ENCODE peak calls at places on chromosomes 16 and 17, in four cellular contexts. One of them, this sample, is unnamed.

GRCh38 chr16:49639739-49640388 is 216.0 kb downstream of the ZNF423 start:
- DNase-seq in upper lobe of right lung: no peak
- DNase-seq in mammary epithelial cell: no peak
- DNase-seq in astrocyte of the spinal cord: peak
- DNase-seq in this sample: no peak

GRCh38 chr16:787261-787966 is 767 bp downstream of the RPUSD1 start:
- DNase-seq in mammary epithelial cell: no peak
- DNase-seq in astrocyte of the spinal cord: no peak
- DNase-seq in upper lobe of right lung: no peak
- DNase-seq in this sample: no peak

GRCh38 chr17:80631142-80632045 is 86.8 kb downstream of the RPTOR start:
- DNase-seq in mammary epithelial cell: no peak
- DNase-seq in upper lobe of right lung: no peak
- DNase-seq in astrocyte of the spinal cord: no peak
- DNase-seq in this sample: no peak

GRCh38 chr16:23863511-23864422 is 28.0 kb downstream of the PRKCB start:
- DNase-seq in mammary epithelial cell: no peak
- DNase-seq in upper lobe of right lung: no peak
- DNase-seq in astrocyte of the spinal cord: no peak
- DNase-seq in this sample: peak

GRCh38 chr17:7750321-7750821 is 32.8 kb downstream of the DNAH2 start:
- DNase-seq in upper lobe of right lung: no peak
- DNase-seq in mammary epithelial cell: peak
- DNase-seq in astrocyte of the spinal cord: peak
- DNase-seq in this sample: no peak

GRCh38 chr17:75640556-75641119 is 7.4 kb downstream of the SMIM5 start:
- DNase-seq in astrocyte of the spinal cord: no peak
- DNase-seq in upper lobe of right lung: peak
- DNase-seq in mammary epithelial cell: no peak
- DNase-seq in this sample: no peak

GRCh38 chr17:43545383-43545632 is 832 bp downstream of the ETV4 start:
- DNase-seq in upper lobe of right lung: no peak
- DNase-seq in mammary epithelial cell: no peak
- DNase-seq in astrocyte of the spinal cord: no peak
- DNase-seq in this sample: no peak

GRCh38 chr17:9360610-9361571 is 214.7 kb downstream of the STX8 start:
- DNase-seq in upper lobe of right lung: no peak
- DNase-seq in astrocyte of the spinal cord: peak
- DNase-seq in mammary epithelial cell: peak
- DNase-seq in this sample: no peak

GRCh38 chr17:79545251-79546005 is 65.4 kb downstream of the RBFOX3 start:
- DNase-seq in upper lobe of right lung: peak
- DNase-seq in astrocyte of the spinal cord: no peak
- DNase-seq in mammary epithelial cell: no peak
- DNase-seq in this sample: no peak

GRCh38 chr16:1877804-1878203 is 5.8 kb upstream of the MEIOB start:
- DNase-seq in astrocyte of the spinal cord: no peak
- DNase-seq in mammary epithelial cell: no peak
- DNase-seq in upper lobe of right lung: peak
- DNase-seq in this sample: no peak

GRCh38 chr17:15502315-15503112 is 35.1 kb upstream of the CDRT4 start:
- DNase-seq in upper lobe of right lung: peak
- DNase-seq in mammary epithelial cell: peak
- DNase-seq in astrocyte of the spinal cord: peak
- DNase-seq in this sample: peak
- H3K4me3 ChIP-seq in upper lobe of right lung: peak
- H3K4me3 ChIP-seq in mammary epithelial cell: no peak
- H3K4me3 ChIP-seq in astrocyte of the spinal cord: no peak
- H3K4me3 ChIP-seq in this sample: no peak

GRCh38 chr16:6165330-6165984 is 1067.9 kb upstream of the EEF2KMT start:
- DNase-seq in mammary epithelial cell: no peak
- DNase-seq in astrocyte of the spinal cord: peak
- DNase-seq in upper lobe of right lung: no peak
- DNase-seq in this sample: no peak
- TF ChIP-seq CTCF in mammary epithelial cell: no peak
- TF ChIP-seq CTCF in astrocyte of the spinal cord: peak
- TF ChIP-seq CTCF in upper lobe of right lung: no peak
- TF ChIP-seq CTCF in this sample: no peak

DNA sequence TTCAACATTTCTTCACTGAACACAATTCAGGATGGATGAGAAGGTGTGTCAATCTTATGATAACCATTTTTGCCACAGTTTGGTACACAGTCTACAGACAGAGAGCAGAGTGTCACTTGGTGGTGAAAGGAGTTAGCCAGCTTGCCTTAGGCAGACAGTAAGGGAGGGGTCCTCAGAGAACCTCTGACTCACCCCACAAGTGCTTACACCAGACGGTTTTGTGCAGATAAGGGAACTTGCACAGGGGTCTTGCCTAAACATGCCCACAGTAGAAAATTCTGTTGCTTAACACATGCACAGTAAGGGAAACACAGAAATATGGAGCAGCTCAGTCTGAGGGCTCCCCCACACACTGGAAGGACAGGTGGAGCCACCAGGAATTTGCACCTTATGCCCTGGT is 204.5 kb upstream of the CDH8 start:
- DNase-seq in upper lobe of right lung: no peak
- DNase-seq in astrocyte of the spinal cord: no peak
- DNase-seq in mammary epithelial cell: peak
- DNase-seq in this sample: no peak
- H3K4me3 ChIP-seq in upper lobe of right lung: no peak
- H3K4me3 ChIP-seq in astrocyte of the spinal cord: no peak
- H3K4me3 ChIP-seq in mammary epithelial cell: no peak
- H3K4me3 ChIP-seq in this sample: no peak

GRCh38 chr16:19574625-19575024 is 19.1 kb downstream of the VPS35L start:
- DNase-seq in astrocyte of the spinal cord: no peak
- DNase-seq in upper lobe of right lung: no peak
- DNase-seq in mammary epithelial cell: no peak
- DNase-seq in this sample: no peak

GRCh38 chr16:19582050-19582784 is 26.7 kb downstream of the VPS35L start:
- DNase-seq in astrocyte of the spinal cord: peak
- DNase-seq in upper lobe of right lung: no peak
- DNase-seq in mammary epithelial cell: no peak
- DNase-seq in this sample: no peak

GRCh38 chr16:19583665-19584300 is 28.3 kb downstream of the VPS35L start:
- DNase-seq in mammary epithelial cell: peak
- DNase-seq in upper lobe of right lung: no peak
- DNase-seq in astrocyte of the spinal cord: peak
- DNase-seq in this sample: peak

GRCh38 chr16:19573997-19574396 is 18.5 kb downstream of the VPS35L start:
- DNase-seq in upper lobe of right lung: no peak
- DNase-seq in astrocyte of the spinal cord: no peak
- DNase-seq in mammary epithelial cell: no peak
- DNase-seq in this sample: no peak

GRCh38 chr16:19578378-19578851 is 22.9 kb downstream of the VPS35L start:
- DNase-seq in mammary epithelial cell: no peak
- DNase-seq in astrocyte of the spinal cord: peak
- DNase-seq in upper lobe of right lung: no peak
- DNase-seq in this sample: no peak
- TF ChIP-seq CTCF in mammary epithelial cell: no peak
- TF ChIP-seq CTCF in astrocyte of the spinal cord: no peak
- TF ChIP-seq CTCF in upper lobe of right lung: no peak
- TF ChIP-seq CTCF in this sample: no peak

DNA sequence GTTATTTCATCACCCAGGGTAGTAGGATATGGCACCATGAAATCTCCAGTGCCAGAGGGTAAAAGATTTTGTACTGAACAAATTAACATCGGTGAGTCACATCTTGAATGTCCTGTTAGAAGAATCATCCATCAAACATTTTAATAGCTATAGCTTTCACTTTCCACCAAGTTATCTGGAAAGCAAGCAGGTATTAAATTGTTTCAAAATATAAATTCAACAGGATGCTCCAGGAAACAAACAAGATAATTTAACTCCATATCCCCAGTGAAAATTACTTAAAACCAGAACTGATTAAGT is 2.4 kb downstream of the VEZF1 start:
- DNase-seq in mammary epithelial cell: peak
- DNase-seq in astrocyte of the spinal cord: peak
- DNase-seq in upper lobe of right lung: no peak
- DNase-seq in this sample: no peak
- H3K4me3 ChIP-seq in mammary epithelial cell: no peak
- H3K4me3 ChIP-seq in astrocyte of the spinal cord: peak
- H3K4me3 ChIP-seq in upper lobe of right lung: peak
- H3K4me3 ChIP-seq in this sample: no peak

GRCh38 chr16:56859636-56860035 is 5.4 kb upstream of the SLC12A3 start:
- DNase-seq in mammary epithelial cell: no peak
- DNase-seq in astrocyte of the spinal cord: no peak
- DNase-seq in upper lobe of right lung: no peak
- DNase-seq in this sample: no peak

GRCh38 chr16:56861756-56862155 is 3.3 kb upstream of the SLC12A3 start:
- DNase-seq in astrocyte of the spinal cord: no peak
- DNase-seq in mammary epithelial cell: no peak
- DNase-seq in upper lobe of right lung: no peak
- DNase-seq in this sample: no peak

GRCh38 chr16:56862776-56863175 is 2.2 kb upstream of the SLC12A3 start:
- DNase-seq in upper lobe of right lung: no peak
- DNase-seq in mammary epithelial cell: no peak
- DNase-seq in astrocyte of the spinal cord: no peak
- DNase-seq in this sample: no peak

GRCh38 chr16:56860226-56861020 is 4.6 kb upstream of the SLC12A3 start:
- DNase-seq in astrocyte of the spinal cord: no peak
- DNase-seq in mammary epithelial cell: no peak
- DNase-seq in upper lobe of right lung: no peak
- DNase-seq in this sample: peak

GRCh38 chr16:56861092-56861610 is 3.9 kb upstream of the SLC12A3 start:
- DNase-seq in upper lobe of right lung: no peak
- DNase-seq in astrocyte of the spinal cord: no peak
- DNase-seq in mammary epithelial cell: no peak
- DNase-seq in this sample: peak
- TF ChIP-seq CTCF in upper lobe of right lung: no peak
- TF ChIP-seq CTCF in astrocyte of the spinal cord: no peak
- TF ChIP-seq CTCF in mammary epithelial cell: no peak
- TF ChIP-seq CTCF in this sample: no peak

DNA sequence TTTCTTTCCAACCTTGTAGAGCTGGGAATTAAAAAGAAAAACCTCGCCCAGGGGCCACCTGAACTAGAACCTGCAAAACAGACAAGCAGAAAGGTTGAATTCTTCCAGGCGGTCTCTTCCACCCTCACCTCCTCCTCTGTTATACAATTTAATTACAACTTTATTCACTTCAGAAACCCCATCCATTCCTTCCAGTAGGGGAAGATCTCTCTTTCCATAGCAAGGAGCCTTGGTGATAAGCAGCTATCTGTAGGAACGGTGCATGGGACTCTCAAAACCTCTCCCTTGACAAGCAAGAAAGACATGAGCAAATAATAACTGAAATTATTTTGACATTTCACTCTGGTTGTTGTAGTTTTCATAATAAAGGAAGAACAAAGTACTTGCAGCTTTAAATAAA is 176.0 kb downstream of the RBFOX1 start:
- DNase-seq in mammary epithelial cell: no peak
- DNase-seq in upper lobe of right lung: no peak
- DNase-seq in astrocyte of the spinal cord: no peak
- DNase-seq in this sample: no peak
- H3K4me3 ChIP-seq in mammary epithelial cell: no peak
- H3K4me3 ChIP-seq in upper lobe of right lung: no peak
- H3K4me3 ChIP-seq in astrocyte of the spinal cord: no peak
- H3K4me3 ChIP-seq in this sample: no peak

GRCh38 chr17:28339431-28339830 is 3.9 kb downstream of the TNFAIP1 start:
- DNase-seq in mammary epithelial cell: no peak
- DNase-seq in astrocyte of the spinal cord: no peak
- DNase-seq in upper lobe of right lung: no peak
- DNase-seq in this sample: no peak
- TF ChIP-seq CTCF in mammary epithelial cell: no peak
- TF ChIP-seq CTCF in astrocyte of the spinal cord: no peak
- TF ChIP-seq CTCF in upper lobe of right lung: no peak
- TF ChIP-seq CTCF in this sample: no peak